ENCODE peak calls at places on chromosomes 6 and 20, in ten cellular contexts. J is A549, L is suprapubic skin, M is heart left ventricle, N is transverse colon, V is GM12878, B is spleen, C is body of pancreas, F is tibial nerve, Y is adrenal gland. G is an unnamed sample.

GRCh38 chr6:145060687-145061086 is 674.6 kb downstream of the EPM2A start:
- DNase-seq in J (no peak), L (no peak), M (no peak), N (no peak), V (no peak), B (no peak), C (no peak), F (no peak), Y (no peak), G (no peak)

GRCh38 chr6:64227868-64228267 is 592.3 kb downstream of the PHF3 start:
- DNase-seq in J (no peak), L (no peak), M (no peak), N (no peak), V (no peak), B (no peak), C (no peak), F (no peak), Y (no peak), G (no peak)

GRCh38 chr20:63766695-63767426 is 27.3 kb downstream of the SLC2A4RG start:
- DNase-seq in J (no peak), L (no peak), M (peak; percentile 33), N (no peak), V (no peak), B (no peak), C (no peak), F (no peak), Y (no peak), G (no peak)

GRCh38 chr6:57262491-57262890 is 40.4 kb upstream of the RAB23 start:
- DNase-seq in J (no peak), L (peak; percentile 89), M (no peak), N (peak; percentile 53), V (no peak), B (no peak), C (peak; percentile 20), F (peak; percentile 84), Y (peak; percentile 62), G (peak; percentile 92)

GRCh38 chr6:70413829-70414494 is 654 bp downstream of the FAM135A start:
- DNase-seq in J (peak; percentile 9), L (peak; percentile 63), M (no peak), N (no peak), V (no peak), B (no peak), C (no peak), F (peak; percentile 9), Y (peak; percentile 56), G (no peak)

GRCh38 chr20:2873747-2874041 is 413 bp downstream of the PTPRA start:
- DNase-seq in J (peak; percentile 35), L (peak; percentile 74), M (peak; percentile 82), N (peak; percentile 62), V (no peak), B (peak; percentile 94), C (peak; percentile 44), F (no peak), Y (peak; percentile 64), G (peak; percentile 89)

GRCh38 chr6:35081426-35081851 is 59.7 kb downstream of the TCP11 start:
- DNase-seq in J (no peak), L (no peak), M (no peak), N (peak; percentile 10), V (no peak), B (peak; percentile 53), C (no peak), F (no peak), Y (peak; percentile 51), G (no peak)

GRCh38 chr6:35562060-35562459 is 49.4 kb upstream of the TULP1 start:
- DNase-seq in J (no peak), L (no peak), M (no peak), N (no peak), V (no peak), B (no peak), C (no peak), F (no peak), Y (peak; percentile 68), G (peak; percentile 83)

DNA sequence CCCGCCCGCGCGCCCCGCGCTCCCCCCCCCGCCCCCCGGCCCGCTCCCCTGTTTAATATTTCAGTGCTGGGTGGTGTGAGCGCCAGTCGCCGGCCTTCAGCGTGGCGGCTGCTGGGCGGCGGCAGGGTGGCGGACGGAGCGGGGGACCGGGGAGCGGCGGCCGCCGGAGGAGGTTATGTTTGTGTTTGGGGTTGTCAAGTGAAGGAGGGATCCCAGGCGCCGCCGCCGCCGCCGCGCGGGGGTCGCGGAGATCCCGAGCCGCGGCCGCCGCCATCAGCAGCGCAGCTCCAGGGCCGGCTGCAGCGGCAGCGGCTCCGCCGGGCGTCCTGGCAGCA is at the start of gene HIVEP1:
- DNase-seq in J (no peak), L (peak; percentile 75), M (no peak), N (no peak), V (no peak), B (peak; percentile 92), C (no peak), F (no peak), Y (no peak), G (no peak)
- TF ChIP-seq POLR2A in J (no peak), L (no peak), M (no peak), N (no peak), V (peak; percentile 62), B (no peak), C (no peak), F (peak; percentile 33), Y (peak; percentile 45), G (no peak)

GRCh38 chr6:25928562-25929324 is 1.7 kb downstream of the SLC17A2 start:
- DNase-seq in J (no peak), L (no peak), M (no peak), N (no peak), V (no peak), B (no peak), C (no peak), F (no peak), Y (no peak), G (no peak)

GRCh38 chr6:25927721-25928359 is 2.7 kb downstream of the SLC17A2 start:
- DNase-seq in J (no peak), L (no peak), M (no peak), N (no peak), V (no peak), B (no peak), C (no peak), F (no peak), Y (no peak), G (no peak)

GRCh38 chr6:25931411-25931709 is 869 bp upstream of the SLC17A2 start:
- DNase-seq in J (no peak), L (no peak), M (no peak), N (no peak), V (no peak), B (no peak), C (no peak), F (no peak), Y (no peak), G (no peak)

GRCh38 chr6:25934181-25934580 is 3.7 kb upstream of the SLC17A2 start:
- DNase-seq in J (no peak), L (no peak), M (no peak), N (no peak), V (no peak), B (no peak), C (no peak), F (no peak), Y (no peak), G (no peak)

GRCh38 chr6:25930532-25931410 is at the start of gene SLC17A2:
- DNase-seq in J (no peak), L (no peak), M (no peak), N (no peak), V (no peak), B (no peak), C (no peak), F (no peak), Y (no peak), G (no peak)
- TF ChIP-seq POLR2A in J (no peak), L (no peak), M (no peak), N (no peak), V (no peak), B (no peak), C (no peak), F (no peak), Y (no peak), G (no peak)

DNA sequence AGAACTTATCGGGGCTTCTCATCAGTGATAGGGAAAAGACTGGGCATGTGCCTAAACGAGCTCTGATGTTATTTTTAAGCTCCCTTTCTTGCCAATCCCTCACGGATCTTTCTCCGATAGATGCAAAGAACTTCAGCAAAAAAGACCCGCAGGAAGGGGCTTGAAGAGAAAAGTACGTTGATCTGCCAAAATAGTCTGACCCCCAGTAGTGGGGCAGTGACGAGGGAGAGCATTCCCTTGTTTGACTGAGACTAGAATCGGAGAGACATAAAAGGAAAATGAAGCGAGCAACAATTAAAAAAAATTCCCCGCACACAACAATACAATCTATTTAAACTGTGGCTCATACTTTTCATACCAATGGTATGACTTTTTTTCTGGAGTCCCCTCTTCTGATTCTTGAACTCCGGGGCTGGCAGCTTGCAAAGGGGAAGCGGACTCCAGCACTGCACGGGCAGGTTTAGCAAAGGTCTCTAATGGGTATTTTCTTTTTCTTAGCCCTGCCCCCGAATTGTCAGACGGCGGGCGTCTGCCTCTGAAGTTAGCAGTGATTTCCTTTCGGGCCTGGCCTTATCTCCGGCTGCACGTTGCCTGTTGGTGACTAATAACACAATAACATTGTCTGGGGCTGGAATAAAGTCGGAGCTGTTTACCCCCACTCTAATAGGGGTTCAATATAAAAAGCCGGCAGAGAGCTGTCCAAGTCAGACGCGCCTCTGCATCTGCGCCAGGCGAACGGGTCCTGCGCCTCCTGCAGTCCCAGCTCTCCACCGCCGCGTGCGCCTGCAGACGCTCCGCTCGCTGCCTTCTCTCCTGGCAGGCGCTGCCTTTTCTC is at the start of gene EDN1:
- DNase-seq in J (peak; percentile 70), L (peak; percentile 84), M (peak; percentile 86), N (peak; percentile 85), V (peak; percentile 51), B (peak; percentile 92), C (peak; percentile 76), F (peak; percentile 60), Y (peak; percentile 85), G (peak; percentile 94)
- TF ChIP-seq POLR2A in J (peak; percentile 96), L (no peak), M (no peak), N (peak; percentile 81), V (peak; percentile 57), B (no peak), C (peak; percentile 79), F (peak; percentile 44), Y (peak; percentile 66), G (no peak)

GRCh38 chr6:16762547-16763477 is 1.6 kb upstream of the ATXN1 start:
- DNase-seq in J (peak; percentile 71), L (peak; percentile 80), M (peak; percentile 62), N (peak; percentile 71), V (no peak), B (peak; percentile 89), C (peak; percentile 68), F (no peak), Y (peak; percentile 76), G (peak; percentile 64)

GRCh38 chr6:16760536-16761468 is at the start of gene ATXN1:
- DNase-seq in J (peak; percentile 18), L (peak; percentile 78), M (peak; percentile 80), N (peak; percentile 77), V (no peak), B (peak; percentile 92), C (peak; percentile 65), F (peak; percentile 76), Y (peak; percentile 81), G (peak; percentile 66)

GRCh38 chr6:16759646-16760535 is 1.4 kb downstream of the ATXN1 start:
- DNase-seq in J (peak; percentile 43), L (peak; percentile 96), M (peak; percentile 96), N (peak; percentile 92), V (no peak), B (peak; percentile 97), C (peak; percentile 85), F (peak; percentile 84), Y (peak; percentile 96), G (peak; percentile 88)

GRCh38 chr6:16762265-16762546 is 946 bp upstream of the ATXN1 start:
- DNase-seq in J (peak; percentile 12), L (no peak), M (no peak), N (no peak), V (no peak), B (no peak), C (no peak), F (no peak), Y (no peak), G (no peak)

DNA sequence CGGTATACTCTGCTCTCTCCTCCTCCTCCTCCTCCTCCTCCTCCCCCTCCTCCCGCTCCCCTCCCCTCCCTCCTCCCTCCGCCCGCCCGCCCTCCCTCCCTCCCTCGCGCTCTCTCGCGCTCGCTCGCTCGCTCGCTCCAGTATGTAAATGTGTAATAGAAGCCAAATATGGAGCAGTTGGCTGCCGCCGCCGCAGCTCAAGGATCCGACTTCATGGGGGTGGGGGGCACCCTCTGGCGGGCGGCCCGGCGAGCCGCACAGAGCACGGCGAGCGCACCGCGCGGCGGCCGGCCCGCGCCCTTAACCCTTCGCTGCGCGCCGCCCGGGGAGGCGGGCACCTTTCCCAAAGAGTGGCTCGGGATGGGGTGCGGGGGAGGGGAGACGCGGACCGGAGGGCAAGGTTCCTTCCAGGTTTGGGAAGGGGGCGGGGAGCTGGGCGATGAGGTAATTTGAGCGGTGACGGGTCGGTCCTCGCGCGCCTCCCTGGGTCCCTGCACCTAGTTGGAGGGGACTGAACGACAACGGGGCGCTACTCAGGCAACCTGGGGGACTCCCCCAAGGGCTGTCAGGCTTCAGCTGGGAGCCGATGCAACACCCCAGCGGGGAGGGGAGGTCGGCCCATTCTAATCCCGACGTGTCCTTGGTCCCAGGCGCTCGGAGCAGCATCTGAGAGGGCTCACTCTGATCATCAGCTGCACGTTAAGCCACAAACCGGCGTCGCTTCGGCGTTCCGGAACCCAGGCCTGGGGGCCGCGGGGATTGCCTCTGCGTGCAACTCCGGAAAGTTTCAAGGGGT is 407 bp upstream of the ATXN1 start:
- DNase-seq in J (peak; percentile 61), L (peak; percentile 95), M (peak; percentile 92), N (peak; percentile 91), V (no peak), B (peak; percentile 96), C (peak; percentile 93), F (peak; percentile 74), Y (peak; percentile 94), G (peak; percentile 84)
- TF ChIP-seq POLR2A in J (no peak), L (peak; percentile 19), M (no peak), N (peak; percentile 52), V (peak; percentile 68), B (no peak), C (peak; percentile 82), F (no peak), Y (peak; percentile 83), G (no peak)

G was measured in lower leg skin.